ENCODE peak calls at places on chromosomes 4 and X, in nine cellular contexts. One of them, this sample, is unnamed.

GRCh38 chrX:107565916-107566602 is 62.3 kb upstream of the PRPS1 start:
- DNase-seq in AG10803: peak; percentile 58
- DNase-seq in colonic mucosa: no peak
- DNase-seq in CD4-positive, alpha-beta T cell: no peak
- DNase-seq in HCT116: peak; percentile 13
- DNase-seq in A549: peak; percentile 28
- DNase-seq in MM.1S: no peak
- DNase-seq in fibroblast of lung: no peak
- DNase-seq in pancreas: no peak
- DNase-seq in this sample: no peak

GRCh38 chr4:133102612-133103409 is 46.3 kb upstream of the PCDH10 start:
- DNase-seq in fibroblast of lung: no peak
- DNase-seq in CD4-positive, alpha-beta T cell: no peak
- DNase-seq in colonic mucosa: no peak
- DNase-seq in AG10803: no peak
- DNase-seq in HCT116: no peak
- DNase-seq in MM.1S: no peak
- DNase-seq in pancreas: no peak
- DNase-seq in A549: no peak
- DNase-seq in this sample: no peak

GRCh38 chr4:145218251-145218650 is 37.9 kb upstream of the OTUD4 start:
- DNase-seq in HCT116: no peak
- DNase-seq in AG10803: no peak
- DNase-seq in MM.1S: peak; percentile 18
- DNase-seq in pancreas: no peak
- DNase-seq in A549: no peak
- DNase-seq in colonic mucosa: no peak
- DNase-seq in CD4-positive, alpha-beta T cell: no peak
- DNase-seq in fibroblast of lung: no peak
- DNase-seq in this sample: no peak

GRCh38 chrX:154696328-154697045 is 43.1 kb upstream of the CTAG2 start:
- DNase-seq in colonic mucosa: no peak
- DNase-seq in MM.1S: no peak
- DNase-seq in AG10803: peak; percentile 78
- DNase-seq in fibroblast of lung: peak; percentile 72
- DNase-seq in HCT116: no peak
- DNase-seq in A549: no peak
- DNase-seq in CD4-positive, alpha-beta T cell: no peak
- DNase-seq in pancreas: no peak
- DNase-seq in this sample: no peak

GRCh38 chr4:104743141-104743748 is 248.6 kb upstream of the CXXC4 start:
- DNase-seq in AG10803: no peak
- DNase-seq in CD4-positive, alpha-beta T cell: no peak
- DNase-seq in colonic mucosa: no peak
- DNase-seq in HCT116: no peak
- DNase-seq in A549: no peak
- DNase-seq in fibroblast of lung: no peak
- DNase-seq in pancreas: no peak
- DNase-seq in MM.1S: peak; percentile 63
- DNase-seq in this sample: no peak

GRCh38 chr4:105147226-105148151 is 813 bp downstream of the TET2 start:
- DNase-seq in HCT116: no peak
- DNase-seq in AG10803: peak; percentile 25
- DNase-seq in MM.1S: peak; percentile 30
- DNase-seq in pancreas: no peak
- DNase-seq in fibroblast of lung: peak; percentile 69
- DNase-seq in CD4-positive, alpha-beta T cell: no peak
- DNase-seq in colonic mucosa: peak; percentile 55
- DNase-seq in A549: no peak
- DNase-seq in this sample: no peak

GRCh38 chrX:25191403-25191802 is 175.6 kb upstream of the ARX start:
- DNase-seq in MM.1S: no peak
- DNase-seq in fibroblast of lung: no peak
- DNase-seq in CD4-positive, alpha-beta T cell: no peak
- DNase-seq in pancreas: no peak
- DNase-seq in AG10803: no peak
- DNase-seq in A549: peak; percentile 7
- DNase-seq in colonic mucosa: no peak
- DNase-seq in HCT116: no peak
- DNase-seq in this sample: no peak

GRCh38 chrX:93585661-93586060 is 87.7 kb downstream of the NAP1L3 start:
- DNase-seq in colonic mucosa: no peak
- DNase-seq in CD4-positive, alpha-beta T cell: no peak
- DNase-seq in fibroblast of lung: no peak
- DNase-seq in HCT116: no peak
- DNase-seq in MM.1S: no peak
- DNase-seq in AG10803: no peak
- DNase-seq in pancreas: no peak
- DNase-seq in A549: no peak
- DNase-seq in this sample: no peak

GRCh38 chr4:36111180-36111579 is 133.1 kb downstream of the ARAP2 start:
- DNase-seq in CD4-positive, alpha-beta T cell: no peak
- DNase-seq in pancreas: no peak
- DNase-seq in fibroblast of lung: peak; percentile 43
- DNase-seq in MM.1S: no peak
- DNase-seq in A549: no peak
- DNase-seq in HCT116: no peak
- DNase-seq in AG10803: no peak
- DNase-seq in colonic mucosa: no peak
- DNase-seq in this sample: no peak

GRCh38 chr4:94419956-94420355 is 31.8 kb upstream of the PDLIM5 start:
- DNase-seq in HCT116: no peak
- DNase-seq in MM.1S: no peak
- DNase-seq in AG10803: peak; percentile 33
- DNase-seq in colonic mucosa: no peak
- DNase-seq in A549: no peak
- DNase-seq in CD4-positive, alpha-beta T cell: no peak
- DNase-seq in pancreas: no peak
- DNase-seq in fibroblast of lung: peak; percentile 23
- DNase-seq in this sample: no peak

GRCh38 chr4:159451006-159451405 is 348.1 kb downstream of the RAPGEF2 start:
- DNase-seq in MM.1S: no peak
- DNase-seq in pancreas: no peak
- DNase-seq in CD4-positive, alpha-beta T cell: no peak
- DNase-seq in fibroblast of lung: no peak
- DNase-seq in HCT116: no peak
- DNase-seq in AG10803: no peak
- DNase-seq in A549: no peak
- DNase-seq in colonic mucosa: no peak
- DNase-seq in this sample: no peak

GRCh38 chr4:55673424-55673823 is 37.3 kb upstream of the NMU start:
- DNase-seq in fibroblast of lung: no peak
- DNase-seq in A549: no peak
- DNase-seq in MM.1S: no peak
- DNase-seq in HCT116: no peak
- DNase-seq in pancreas: no peak
- DNase-seq in CD4-positive, alpha-beta T cell: no peak
- DNase-seq in AG10803: no peak
- DNase-seq in colonic mucosa: no peak
- DNase-seq in this sample: no peak

DNA sequence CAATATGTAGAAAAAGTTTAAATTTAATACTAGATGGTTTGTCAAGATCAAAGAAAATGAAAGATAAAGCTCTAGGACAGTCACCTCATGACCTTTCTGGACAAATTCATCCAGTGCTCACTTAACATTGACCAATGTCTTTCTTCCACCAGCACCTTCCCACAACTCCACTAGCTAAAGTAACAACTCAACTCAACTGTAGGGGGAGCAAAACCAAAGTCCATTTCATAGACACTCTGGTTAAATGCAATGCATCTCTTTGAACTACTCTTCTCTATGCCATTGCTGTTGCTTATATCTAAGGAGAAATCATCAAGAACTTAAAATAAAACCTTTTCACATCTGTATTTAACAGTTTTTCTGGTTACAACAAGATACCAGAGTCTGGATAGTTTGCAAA is 25.1 kb downstream of the UGT2B4 start:
- DNase-seq in pancreas: no peak
- DNase-seq in A549: peak; percentile 0
- DNase-seq in HCT116: no peak
- DNase-seq in MM.1S: no peak
- DNase-seq in fibroblast of lung: no peak
- DNase-seq in colonic mucosa: no peak
- DNase-seq in CD4-positive, alpha-beta T cell: no peak
- DNase-seq in AG10803: no peak
- DNase-seq in this sample: no peak
- TF ChIP-seq CTCF in pancreas: no peak
- TF ChIP-seq CTCF in A549: no peak
- TF ChIP-seq CTCF in HCT116: peak; percentile 23
- TF ChIP-seq CTCF in MM.1S: no peak
- TF ChIP-seq CTCF in fibroblast of lung: no peak
- TF ChIP-seq CTCF in colonic mucosa: no peak
- TF ChIP-seq CTCF in CD4-positive, alpha-beta T cell: no peak
- TF ChIP-seq CTCF in AG10803: no peak
- TF ChIP-seq CTCF in this sample: no peak

DNA sequence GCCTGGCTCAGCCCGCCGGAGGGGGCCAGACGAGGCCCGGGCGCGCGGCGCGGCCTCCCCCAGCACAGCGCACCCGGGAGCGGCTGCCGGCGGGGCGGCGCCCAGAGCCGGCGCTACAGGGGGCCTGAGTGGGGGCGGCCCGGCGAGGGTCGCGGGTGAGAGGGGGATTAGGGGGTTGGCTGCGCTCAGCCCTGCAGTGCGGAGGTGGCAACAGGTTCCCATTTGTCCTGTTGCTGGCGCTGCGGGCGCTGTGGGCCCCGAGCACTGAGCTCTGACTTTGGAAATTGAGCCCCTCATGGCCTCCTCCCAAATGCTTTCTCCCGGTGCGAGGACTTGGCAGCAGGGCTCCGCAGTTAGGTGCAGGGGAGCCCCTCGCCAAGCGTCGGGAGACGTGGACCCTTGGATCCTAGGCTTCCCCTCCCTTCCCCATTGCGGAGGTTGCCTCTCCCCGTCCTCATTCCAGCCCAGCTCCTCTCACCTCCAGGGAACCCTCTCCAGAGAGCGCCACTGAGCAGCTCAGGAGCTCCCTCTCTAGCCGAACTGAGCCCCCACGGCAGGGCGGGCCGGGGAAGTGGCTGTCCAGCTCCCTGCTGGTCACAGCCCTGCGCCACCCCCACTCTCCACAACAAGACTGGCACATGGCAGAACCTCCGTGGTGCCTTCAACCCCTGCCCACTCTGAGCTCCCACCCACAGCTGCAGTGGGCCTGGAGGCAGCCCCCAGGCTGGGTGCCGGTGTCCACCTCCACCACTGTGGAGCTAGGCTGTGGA is 2.5 kb upstream of the DUSP9 start:
- DNase-seq in A549: no peak
- DNase-seq in MM.1S: no peak
- DNase-seq in fibroblast of lung: no peak
- DNase-seq in HCT116: no peak
- DNase-seq in AG10803: no peak
- DNase-seq in pancreas: peak; percentile 68
- DNase-seq in CD4-positive, alpha-beta T cell: no peak
- DNase-seq in colonic mucosa: no peak
- DNase-seq in this sample: no peak
- TF ChIP-seq CTCF in A549: peak; percentile 14
- TF ChIP-seq CTCF in MM.1S: no peak
- TF ChIP-seq CTCF in fibroblast of lung: no peak
- TF ChIP-seq CTCF in HCT116: no peak
- TF ChIP-seq CTCF in AG10803: no peak
- TF ChIP-seq CTCF in pancreas: no peak
- TF ChIP-seq CTCF in CD4-positive, alpha-beta T cell: no peak
- TF ChIP-seq CTCF in colonic mucosa: no peak
- TF ChIP-seq CTCF in this sample: no peak

GRCh38 chrX:23782455-23782854 is 518 bp upstream of the SAT1 start:
- DNase-seq in pancreas: no peak
- DNase-seq in colonic mucosa: no peak
- DNase-seq in A549: no peak
- DNase-seq in HCT116: no peak
- DNase-seq in fibroblast of lung: no peak
- DNase-seq in AG10803: no peak
- DNase-seq in MM.1S: no peak
- DNase-seq in CD4-positive, alpha-beta T cell: no peak
- DNase-seq in this sample: no peak

GRCh38 chrX:23782863-23783568 is at the start of gene SAT1:
- DNase-seq in MM.1S: peak; percentile 93
- DNase-seq in colonic mucosa: peak; percentile 95
- DNase-seq in fibroblast of lung: peak; percentile 94
- DNase-seq in HCT116: peak; percentile 86
- DNase-seq in AG10803: peak; percentile 93
- DNase-seq in CD4-positive, alpha-beta T cell: peak; percentile 93
- DNase-seq in A549: peak; percentile 71
- DNase-seq in pancreas: peak; percentile 97
- DNase-seq in this sample: peak; percentile 87

GRCh38 chrX:23783569-23784486 is 855 bp downstream of the SAT1 start:
- DNase-seq in pancreas: no peak
- DNase-seq in CD4-positive, alpha-beta T cell: no peak
- DNase-seq in colonic mucosa: no peak
- DNase-seq in A549: no peak
- DNase-seq in fibroblast of lung: peak; percentile 28
- DNase-seq in HCT116: no peak
- DNase-seq in AG10803: no peak
- DNase-seq in MM.1S: no peak
- DNase-seq in this sample: no peak

GRCh38 chrX:23776363-23776762 is 6.6 kb upstream of the SAT1 start:
- DNase-seq in pancreas: no peak
- DNase-seq in colonic mucosa: no peak
- DNase-seq in fibroblast of lung: no peak
- DNase-seq in MM.1S: no peak
- DNase-seq in AG10803: no peak
- DNase-seq in A549: no peak
- DNase-seq in HCT116: no peak
- DNase-seq in CD4-positive, alpha-beta T cell: no peak
- DNase-seq in this sample: no peak

DNA sequence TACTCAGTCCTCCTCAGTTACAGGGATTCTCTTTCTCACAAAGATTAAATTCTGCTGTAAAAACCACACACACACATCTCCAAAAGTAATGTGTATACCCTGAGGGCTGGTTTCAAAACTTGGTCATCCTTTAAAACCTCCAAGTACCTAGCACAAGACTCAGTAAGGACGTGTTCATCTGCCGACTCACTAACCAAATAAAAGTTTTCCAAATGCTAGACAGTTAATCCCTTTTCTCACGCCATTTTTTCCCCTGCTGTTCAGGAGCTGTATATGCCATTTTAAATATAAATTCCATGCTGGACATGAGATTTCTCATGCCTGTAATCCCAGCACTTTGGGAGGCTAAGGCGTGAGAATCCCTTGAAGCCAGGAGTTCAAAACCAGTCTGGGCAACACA is 3.9 kb upstream of the SAT1 start:
- DNase-seq in fibroblast of lung: peak; percentile 28
- DNase-seq in CD4-positive, alpha-beta T cell: no peak
- DNase-seq in colonic mucosa: no peak
- DNase-seq in pancreas: no peak
- DNase-seq in MM.1S: no peak
- DNase-seq in AG10803: peak; percentile 61
- DNase-seq in HCT116: no peak
- DNase-seq in A549: peak; percentile 63
- DNase-seq in this sample: no peak
- TF ChIP-seq CTCF in fibroblast of lung: peak; percentile 9
- TF ChIP-seq CTCF in CD4-positive, alpha-beta T cell: no peak
- TF ChIP-seq CTCF in colonic mucosa: no peak
- TF ChIP-seq CTCF in pancreas: no peak
- TF ChIP-seq CTCF in MM.1S: no peak
- TF ChIP-seq CTCF in AG10803: peak; percentile 26
- TF ChIP-seq CTCF in HCT116: peak; percentile 15
- TF ChIP-seq CTCF in A549: peak; percentile 22
- TF ChIP-seq CTCF in this sample: peak; percentile 4

DNA sequence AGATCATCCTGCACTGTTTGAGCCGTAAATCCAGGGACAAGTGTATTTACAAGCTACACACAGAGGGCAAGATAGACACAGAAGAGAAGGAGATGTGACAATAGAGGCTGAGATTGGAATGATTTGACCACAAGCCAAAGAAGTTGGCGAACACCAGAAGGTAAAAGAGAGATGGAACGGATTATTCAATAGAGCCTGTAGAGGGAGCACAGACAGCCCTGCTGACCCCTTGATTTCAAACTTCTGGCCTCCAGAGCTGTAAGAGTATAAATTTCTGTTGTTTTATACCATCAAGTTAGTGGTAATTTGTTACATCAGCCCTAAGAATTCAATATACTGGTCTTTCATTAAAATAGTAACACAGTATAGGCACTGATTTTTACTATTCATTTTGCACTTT is 447.8 kb downstream of the FAT4 start:
- DNase-seq in pancreas: no peak
- DNase-seq in CD4-positive, alpha-beta T cell: no peak
- DNase-seq in A549: no peak
- DNase-seq in MM.1S: no peak
- DNase-seq in AG10803: no peak
- DNase-seq in fibroblast of lung: no peak
- DNase-seq in HCT116: no peak
- DNase-seq in colonic mucosa: no peak
- DNase-seq in this sample: no peak
- TF ChIP-seq CTCF in pancreas: no peak
- TF ChIP-seq CTCF in CD4-positive, alpha-beta T cell: no peak
- TF ChIP-seq CTCF in A549: peak; percentile 13
- TF ChIP-seq CTCF in MM.1S: no peak
- TF ChIP-seq CTCF in AG10803: peak; percentile 17
- TF ChIP-seq CTCF in fibroblast of lung: peak; percentile 35
- TF ChIP-seq CTCF in HCT116: peak; percentile 43
- TF ChIP-seq CTCF in colonic mucosa: no peak
- TF ChIP-seq CTCF in this sample: peak; percentile 9